ENCODE peak calls at places on chromosome 14, in seven cellular contexts. O is WERI-Rb-1, H is IMR-90, I is MM.1S, G is fibroblast of lung, S is upper lobe of left lung, X is psoas muscle. K is an unnamed sample.

GRCh38 chr14:64709126-64709525 is 4.9 kb downstream of the PLEKHG3 start:
- DNase-seq in O (no peak), H (no peak), I (no peak), G (no peak), S (peak; percentile 15), X (no peak), K (no peak)

GRCh38 chr14:103020271-103020910 is 37.0 kb downstream of the CDC42BPB start:
- DNase-seq in O (no peak), H (no peak), I (no peak), G (no peak), S (no peak), X (no peak), K (no peak)

GRCh38 chr14:105907276-105907675 is 380.9 kb downstream of the TMEM121 start:
- DNase-seq in O (no peak), H (no peak), I (no peak), G (no peak), S (no peak), X (no peak), K (no peak)

GRCh38 chr14:22218729-22219128 is 370.3 kb downstream of the DAD1 start:
- DNase-seq in O (no peak), H (no peak), I (no peak), G (no peak), S (no peak), X (no peak), K (no peak)

GRCh38 chr14:101235042-101235871 is 326.0 kb upstream of the DIO3 start:
- DNase-seq in O (peak; percentile 60), H (peak; percentile 32), I (no peak), G (peak; percentile 34), S (peak; percentile 45), X (peak; percentile 42), K (peak; percentile 64)

GRCh38 chr14:51525705-51526104 is 126.0 kb upstream of the FRMD6 start:
- DNase-seq in O (no peak), H (no peak), I (no peak), G (peak; percentile 33), S (no peak), X (no peak), K (no peak)

GRCh38 chr14:60485600-60486251 is at the start of gene C14orf39:
- DNase-seq in O (peak; percentile 67), H (peak; percentile 65), I (no peak), G (peak; percentile 51), S (no peak), X (peak; percentile 55), K (no peak)

GRCh38 chr14:65866906-65867305 is 454.4 kb downstream of the FUT8 start:
- DNase-seq in O (no peak), H (no peak), I (no peak), G (no peak), S (no peak), X (no peak), K (no peak)

GRCh38 chr14:35818346-35819115 is 7.6 kb upstream of the BRMS1L start:
- DNase-seq in O (peak; percentile 37), H (peak; percentile 58), I (no peak), G (peak; percentile 22), S (no peak), X (no peak), K (peak; percentile 57)

GRCh38 chr14:50666772-50667490 is 1.2 kb downstream of the SAV1 start:
- DNase-seq in O (peak; percentile 16), H (peak; percentile 73), I (peak; percentile 16), G (peak; percentile 78), S (peak; percentile 53), X (peak; percentile 21), K (no peak)

GRCh38 chr14:71803539-71804260 is 128.5 kb upstream of the RGS6 start:
- DNase-seq in O (no peak), H (peak; percentile 68), I (no peak), G (peak; percentile 84), S (no peak), X (no peak), K (no peak)

GRCh38 chr14:100662850-100663527 is 63.7 kb upstream of the DLK1 start:
- DNase-seq in O (peak; percentile 61), H (peak; percentile 61), I (peak; percentile 50), G (peak; percentile 43), S (peak; percentile 68), X (peak; percentile 70), K (peak; percentile 67)

GRCh38 chr14:22375321-22375930 is 213.6 kb downstream of the DAD1 start:
- DNase-seq in O (peak; percentile 16), H (peak; percentile 68), I (peak; percentile 55), G (peak; percentile 41), S (no peak), X (no peak), K (peak; percentile 48)

GRCh38 chr14:96053600-96054381 is 14.6 kb downstream of the C14orf132 start:
- DNase-seq in O (peak; percentile 34), H (peak; percentile 99), I (no peak), G (peak; percentile 100), S (no peak), X (peak; percentile 63), K (no peak)

GRCh38 chr14:63432228-63432627 is 110.9 kb downstream of the PPP2R5E start:
- DNase-seq in O (no peak), H (no peak), I (no peak), G (no peak), S (no peak), X (no peak), K (no peak)

GRCh38 chr14:75450381-75451276 is 22.8 kb downstream of the JDP2 start:
- DNase-seq in O (no peak), H (peak; percentile 40), I (no peak), G (peak; percentile 58), S (peak; percentile 75), X (peak; percentile 71), K (peak; percentile 84)

GRCh38 chr14:41349289-41349910 is 257.3 kb upstream of the LRFN5 start:
- DNase-seq in O (no peak), H (no peak), I (no peak), G (no peak), S (no peak), X (peak; percentile 7), K (no peak)

GRCh38 chr14:71322660-71323250 is 415.5 kb downstream of the PCNX1 start:
- DNase-seq in O (no peak), H (peak; percentile 67), I (peak; percentile 30), G (peak; percentile 56), S (peak; percentile 37), X (no peak), K (peak; percentile 26)

GRCh38 chr14:62897057-62897456 is 148.2 kb downstream of the KCNH5 start:
- DNase-seq in O (no peak), H (no peak), I (no peak), G (no peak), S (no peak), X (no peak), K (no peak)

GRCh38 chr14:97328743-97329142 is 531.6 kb downstream of the VRK1 start:
- DNase-seq in O (no peak), H (no peak), I (no peak), G (no peak), S (no peak), X (no peak), K (no peak)

GRCh38 chr14:37051680-37052079 is 120.7 kb downstream of the SLC25A21 start:
- DNase-seq in O (no peak), H (no peak), I (no peak), G (no peak), S (no peak), X (no peak), K (no peak)

GRCh38 chr14:102568115-102568614 is 24.3 kb upstream of the RCOR1 start:
- DNase-seq in O (no peak), H (no peak), I (peak; percentile 64), G (no peak), S (peak; percentile 75), X (no peak), K (peak; percentile 53)

GRCh38 chr14:64725360-64725815 is 21.2 kb downstream of the PLEKHG3 start:
- DNase-seq in O (no peak), H (no peak), I (no peak), G (no peak), S (no peak), X (no peak), K (no peak)

DNA sequence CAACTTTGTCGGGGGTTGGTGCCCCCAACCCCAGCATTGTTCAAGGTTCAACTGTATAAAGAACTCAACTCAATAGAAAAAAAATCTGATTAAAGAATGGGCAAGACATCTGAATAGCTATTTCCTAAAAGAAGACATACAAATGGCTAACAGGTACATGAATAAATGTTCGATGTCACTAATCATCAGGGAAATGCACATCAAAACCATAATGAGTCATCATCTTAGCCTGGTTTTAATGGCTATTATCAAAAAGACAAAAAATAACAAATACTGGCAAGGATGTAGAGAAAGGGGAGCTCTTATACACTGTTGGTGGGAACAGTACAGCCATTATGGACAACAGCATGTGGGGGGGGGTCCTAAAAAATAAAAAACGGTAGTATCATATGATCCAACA is 28.7 kb downstream of the NPAS3 start:
- DNase-seq in O (no peak), H (no peak), I (no peak), G (no peak), S (no peak), X (no peak), K (no peak)
- H3K27ac ChIP-seq in O (no peak overlapping the region), H (no peak overlapping the region), I (no peak overlapping the region), G (no peak overlapping the region), S (no peak overlapping the region), X (no peak overlapping the region), K (no peak overlapping the region)

DNA sequence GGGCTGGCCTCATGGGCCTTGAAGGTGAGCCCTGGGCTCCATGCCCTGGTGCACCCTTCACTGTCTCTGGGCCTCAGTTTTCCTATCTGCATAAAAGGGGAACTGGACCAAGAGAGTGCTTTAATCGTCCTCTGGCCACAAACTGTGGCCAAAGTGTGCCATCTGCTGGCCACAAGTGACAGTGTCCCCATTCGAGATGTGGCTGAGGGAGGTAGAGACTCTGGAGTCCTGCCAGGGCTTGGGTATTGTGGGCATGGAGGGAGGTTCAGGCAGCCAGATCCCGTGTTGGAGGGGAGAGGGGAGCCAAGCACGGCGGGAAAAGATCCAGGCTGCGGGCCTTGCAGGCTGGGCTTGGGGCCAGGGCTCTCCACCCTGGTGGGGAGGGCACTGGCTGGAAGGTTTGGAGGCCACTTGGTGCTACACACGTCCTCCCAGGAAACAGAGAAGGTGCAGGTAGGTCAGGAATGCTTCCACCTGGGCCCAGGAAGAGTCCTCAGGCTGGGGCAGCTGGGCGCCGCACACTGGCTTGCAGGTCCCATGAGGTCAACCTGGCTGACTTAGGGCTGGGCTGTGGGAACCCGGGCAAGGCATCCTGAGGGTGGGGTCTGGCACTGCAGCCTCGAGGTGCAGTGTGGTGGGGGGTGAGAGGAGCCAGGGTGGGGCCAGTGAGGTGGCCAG is 7.3 kb upstream of the KIF26A start:
- DNase-seq in O (peak; percentile 59), H (peak; percentile 1), I (peak; percentile 17), G (no peak), S (peak; percentile 52), X (peak; percentile 18), K (peak; percentile 69)
- TF ChIP-seq CTCF in O (peak; percentile 87), H (peak; percentile 42), I (peak; percentile 51), G (peak; percentile 17), S (peak; percentile 82), X (peak; percentile 49), K (peak; percentile 67)

DNA sequence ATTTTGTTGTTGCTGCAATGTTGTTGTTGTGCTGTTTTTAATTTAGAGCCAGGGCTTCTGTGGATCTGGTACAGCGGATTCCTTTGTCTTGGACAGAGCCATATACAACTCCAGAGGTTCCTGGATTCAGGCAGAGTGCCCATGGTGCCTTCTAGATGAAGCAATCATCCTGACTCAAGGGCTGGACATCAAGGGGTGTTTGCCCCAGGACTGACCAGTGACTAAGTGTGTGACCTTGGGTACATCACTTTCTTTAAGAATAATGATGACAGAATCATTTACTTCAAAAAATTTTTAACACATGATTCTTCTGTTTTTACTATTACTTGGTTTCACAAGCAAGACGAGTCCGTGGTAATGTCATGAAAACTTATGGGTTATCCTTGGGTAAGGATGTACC is 397.3 kb downstream of the ZFP36L1 start:
- DNase-seq in O (no peak), H (peak; percentile 76), I (no peak), G (peak; percentile 69), S (peak; percentile 49), X (peak; percentile 49), K (no peak)
- H3K27ac ChIP-seq in O (no peak overlapping the region), H (peak overlapping the region; percentile 61), I (no peak overlapping the region), G (no peak overlapping the region), S (no peak overlapping the region), X (no peak overlapping the region), K (no peak overlapping the region)

GRCh38 chr14:31880935-31881334 is 196.2 kb upstream of the ARHGAP5 start:
- DNase-seq in O (no peak), H (peak; percentile 90), I (no peak), G (peak; percentile 97), S (no peak), X (no peak), K (peak; percentile 46)
- TF ChIP-seq CTCF in O (no peak), H (no peak), I (no peak), G (no peak), S (no peak), X (no peak), K (no peak)

K was measured in RWPE1.